ENCODE peak calls at places on chromosome 9, in four cellular contexts. One of them, this sample, is unnamed.

GRCh38 chr9:120505186-120505585 is 74.8 kb downstream of the CDK5RAP2 start:
- DNase-seq in stimulated activated CD4-positive, alpha-beta T cell treated with anti-CD3 and anti-CD28 coated beads, Interleukin-4, amount 100 ng/mL, for 48 hours: no peak
- DNase-seq in stimulated activated CD8-positive, alpha-beta memory T cell treated with anti-CD3 and anti-CD28 coated beads, Interleukin-12 subunit alpha, Interleukin-12 subunit beta, amount 100 ng/mL, for 1 hour: no peak
- DNase-seq in dermis blood vessel endothelial cell: no peak
- DNase-seq in this sample: no peak

GRCh38 chr9:104944356-104944755 is 16.4 kb upstream of the ABCA1 start:
- DNase-seq in stimulated activated CD4-positive, alpha-beta T cell treated with anti-CD3 and anti-CD28 coated beads, Interleukin-4, amount 100 ng/mL, for 48 hours: no peak
- DNase-seq in dermis blood vessel endothelial cell: no peak
- DNase-seq in stimulated activated CD8-positive, alpha-beta memory T cell treated with anti-CD3 and anti-CD28 coated beads, Interleukin-12 subunit alpha, Interleukin-12 subunit beta, amount 100 ng/mL, for 1 hour: no peak
- DNase-seq in this sample: no peak

GRCh38 chr9:4793412-4794005 is 765 bp downstream of the RCL1 start:
- DNase-seq in dermis blood vessel endothelial cell: no peak
- DNase-seq in stimulated activated CD4-positive, alpha-beta T cell treated with anti-CD3 and anti-CD28 coated beads, Interleukin-4, amount 100 ng/mL, for 48 hours: no peak
- DNase-seq in stimulated activated CD8-positive, alpha-beta memory T cell treated with anti-CD3 and anti-CD28 coated beads, Interleukin-12 subunit alpha, Interleukin-12 subunit beta, amount 100 ng/mL, for 1 hour: no peak
- DNase-seq in this sample: no peak

GRCh38 chr9:32431940-32432555 is 47.6 kb downstream of the ACO1 start:
- DNase-seq in dermis blood vessel endothelial cell: peak
- DNase-seq in stimulated activated CD8-positive, alpha-beta memory T cell treated with anti-CD3 and anti-CD28 coated beads, Interleukin-12 subunit alpha, Interleukin-12 subunit beta, amount 100 ng/mL, for 1 hour: peak
- DNase-seq in stimulated activated CD4-positive, alpha-beta T cell treated with anti-CD3 and anti-CD28 coated beads, Interleukin-4, amount 100 ng/mL, for 48 hours: peak
- DNase-seq in this sample: peak

GRCh38 chr9:90773593-90773992 is 28.0 kb upstream of the SYK start:
- DNase-seq in dermis blood vessel endothelial cell: no peak
- DNase-seq in stimulated activated CD8-positive, alpha-beta memory T cell treated with anti-CD3 and anti-CD28 coated beads, Interleukin-12 subunit alpha, Interleukin-12 subunit beta, amount 100 ng/mL, for 1 hour: no peak
- DNase-seq in stimulated activated CD4-positive, alpha-beta T cell treated with anti-CD3 and anti-CD28 coated beads, Interleukin-4, amount 100 ng/mL, for 48 hours: no peak
- DNase-seq in this sample: no peak

GRCh38 chr9:26904671-26905070 is 12.1 kb upstream of the CAAP1 start:
- DNase-seq in dermis blood vessel endothelial cell: no peak
- DNase-seq in stimulated activated CD4-positive, alpha-beta T cell treated with anti-CD3 and anti-CD28 coated beads, Interleukin-4, amount 100 ng/mL, for 48 hours: no peak
- DNase-seq in stimulated activated CD8-positive, alpha-beta memory T cell treated with anti-CD3 and anti-CD28 coated beads, Interleukin-12 subunit alpha, Interleukin-12 subunit beta, amount 100 ng/mL, for 1 hour: no peak
- DNase-seq in this sample: no peak

GRCh38 chr9:37036237-37037136 is 2.4 kb upstream of the PAX5 start:
- DNase-seq in stimulated activated CD8-positive, alpha-beta memory T cell treated with anti-CD3 and anti-CD28 coated beads, Interleukin-12 subunit alpha, Interleukin-12 subunit beta, amount 100 ng/mL, for 1 hour: no peak
- DNase-seq in dermis blood vessel endothelial cell: peak
- DNase-seq in stimulated activated CD4-positive, alpha-beta T cell treated with anti-CD3 and anti-CD28 coated beads, Interleukin-4, amount 100 ng/mL, for 48 hours: no peak
- DNase-seq in this sample: no peak

GRCh38 chr9:74498616-74499095 is 1.5 kb downstream of the RORB start:
- DNase-seq in stimulated activated CD8-positive, alpha-beta memory T cell treated with anti-CD3 and anti-CD28 coated beads, Interleukin-12 subunit alpha, Interleukin-12 subunit beta, amount 100 ng/mL, for 1 hour: no peak
- DNase-seq in stimulated activated CD4-positive, alpha-beta T cell treated with anti-CD3 and anti-CD28 coated beads, Interleukin-4, amount 100 ng/mL, for 48 hours: no peak
- DNase-seq in dermis blood vessel endothelial cell: no peak
- DNase-seq in this sample: peak

GRCh38 chr9:96129698-96130097 is 172.3 kb downstream of the HSD17B3 start:
- DNase-seq in stimulated activated CD8-positive, alpha-beta memory T cell treated with anti-CD3 and anti-CD28 coated beads, Interleukin-12 subunit alpha, Interleukin-12 subunit beta, amount 100 ng/mL, for 1 hour: no peak
- DNase-seq in stimulated activated CD4-positive, alpha-beta T cell treated with anti-CD3 and anti-CD28 coated beads, Interleukin-4, amount 100 ng/mL, for 48 hours: no peak
- DNase-seq in dermis blood vessel endothelial cell: peak
- DNase-seq in this sample: no peak

GRCh38 chr9:100466171-100466827 is 6.7 kb upstream of the TMEFF1 start:
- DNase-seq in stimulated activated CD4-positive, alpha-beta T cell treated with anti-CD3 and anti-CD28 coated beads, Interleukin-4, amount 100 ng/mL, for 48 hours: no peak
- DNase-seq in stimulated activated CD8-positive, alpha-beta memory T cell treated with anti-CD3 and anti-CD28 coated beads, Interleukin-12 subunit alpha, Interleukin-12 subunit beta, amount 100 ng/mL, for 1 hour: no peak
- DNase-seq in dermis blood vessel endothelial cell: no peak
- DNase-seq in this sample: no peak

GRCh38 chr9:95644377-95644776 is 127.6 kb upstream of the PTCH1 start:
- DNase-seq in stimulated activated CD8-positive, alpha-beta memory T cell treated with anti-CD3 and anti-CD28 coated beads, Interleukin-12 subunit alpha, Interleukin-12 subunit beta, amount 100 ng/mL, for 1 hour: no peak
- DNase-seq in dermis blood vessel endothelial cell: peak
- DNase-seq in stimulated activated CD4-positive, alpha-beta T cell treated with anti-CD3 and anti-CD28 coated beads, Interleukin-4, amount 100 ng/mL, for 48 hours: no peak
- DNase-seq in this sample: no peak

GRCh38 chr9:136225748-136226679 is 19.6 kb downstream of the QSOX2 start:
- DNase-seq in stimulated activated CD4-positive, alpha-beta T cell treated with anti-CD3 and anti-CD28 coated beads, Interleukin-4, amount 100 ng/mL, for 48 hours: peak
- DNase-seq in stimulated activated CD8-positive, alpha-beta memory T cell treated with anti-CD3 and anti-CD28 coated beads, Interleukin-12 subunit alpha, Interleukin-12 subunit beta, amount 100 ng/mL, for 1 hour: peak
- DNase-seq in dermis blood vessel endothelial cell: peak
- DNase-seq in this sample: peak

GRCh38 chr9:136509549-136509948 is 26.7 kb upstream of the SEC16A start:
- DNase-seq in dermis blood vessel endothelial cell: no peak
- DNase-seq in stimulated activated CD4-positive, alpha-beta T cell treated with anti-CD3 and anti-CD28 coated beads, Interleukin-4, amount 100 ng/mL, for 48 hours: no peak
- DNase-seq in stimulated activated CD8-positive, alpha-beta memory T cell treated with anti-CD3 and anti-CD28 coated beads, Interleukin-12 subunit alpha, Interleukin-12 subunit beta, amount 100 ng/mL, for 1 hour: no peak
- DNase-seq in this sample: no peak

GRCh38 chr9:91900057-91900816 is 49.8 kb downstream of the ROR2 start:
- DNase-seq in stimulated activated CD4-positive, alpha-beta T cell treated with anti-CD3 and anti-CD28 coated beads, Interleukin-4, amount 100 ng/mL, for 48 hours: no peak
- DNase-seq in stimulated activated CD8-positive, alpha-beta memory T cell treated with anti-CD3 and anti-CD28 coated beads, Interleukin-12 subunit alpha, Interleukin-12 subunit beta, amount 100 ng/mL, for 1 hour: no peak
- DNase-seq in dermis blood vessel endothelial cell: no peak
- DNase-seq in this sample: no peak

GRCh38 chr9:2663486-2663885 is 41.9 kb downstream of the VLDLR start:
- DNase-seq in stimulated activated CD4-positive, alpha-beta T cell treated with anti-CD3 and anti-CD28 coated beads, Interleukin-4, amount 100 ng/mL, for 48 hours: no peak
- DNase-seq in stimulated activated CD8-positive, alpha-beta memory T cell treated with anti-CD3 and anti-CD28 coated beads, Interleukin-12 subunit alpha, Interleukin-12 subunit beta, amount 100 ng/mL, for 1 hour: no peak
- DNase-seq in dermis blood vessel endothelial cell: no peak
- DNase-seq in this sample: no peak

GRCh38 chr9:131299346-131299745 is 9.8 kb downstream of the PLPP7 start:
- DNase-seq in dermis blood vessel endothelial cell: no peak
- DNase-seq in stimulated activated CD8-positive, alpha-beta memory T cell treated with anti-CD3 and anti-CD28 coated beads, Interleukin-12 subunit alpha, Interleukin-12 subunit beta, amount 100 ng/mL, for 1 hour: no peak
- DNase-seq in stimulated activated CD4-positive, alpha-beta T cell treated with anti-CD3 and anti-CD28 coated beads, Interleukin-4, amount 100 ng/mL, for 48 hours: no peak
- DNase-seq in this sample: no peak

GRCh38 chr9:91004992-91005391 is 203.4 kb downstream of the SYK start:
- DNase-seq in stimulated activated CD8-positive, alpha-beta memory T cell treated with anti-CD3 and anti-CD28 coated beads, Interleukin-12 subunit alpha, Interleukin-12 subunit beta, amount 100 ng/mL, for 1 hour: no peak
- DNase-seq in stimulated activated CD4-positive, alpha-beta T cell treated with anti-CD3 and anti-CD28 coated beads, Interleukin-4, amount 100 ng/mL, for 48 hours: no peak
- DNase-seq in dermis blood vessel endothelial cell: no peak
- DNase-seq in this sample: no peak

GRCh38 chr9:135128035-135128670 is 40.7 kb downstream of the OLFM1 start:
- DNase-seq in stimulated activated CD4-positive, alpha-beta T cell treated with anti-CD3 and anti-CD28 coated beads, Interleukin-4, amount 100 ng/mL, for 48 hours: no peak
- DNase-seq in dermis blood vessel endothelial cell: no peak
- DNase-seq in stimulated activated CD8-positive, alpha-beta memory T cell treated with anti-CD3 and anti-CD28 coated beads, Interleukin-12 subunit alpha, Interleukin-12 subunit beta, amount 100 ng/mL, for 1 hour: no peak
- DNase-seq in this sample: no peak

GRCh38 chr9:125262217-125262991 is 778 bp downstream of the GAPVD1 start:
- DNase-seq in stimulated activated CD8-positive, alpha-beta memory T cell treated with anti-CD3 and anti-CD28 coated beads, Interleukin-12 subunit alpha, Interleukin-12 subunit beta, amount 100 ng/mL, for 1 hour: no peak
- DNase-seq in dermis blood vessel endothelial cell: peak
- DNase-seq in stimulated activated CD4-positive, alpha-beta T cell treated with anti-CD3 and anti-CD28 coated beads, Interleukin-4, amount 100 ng/mL, for 48 hours: no peak
- DNase-seq in this sample: no peak

GRCh38 chr9:76161546-76161945 is 232.7 kb downstream of the RFK start:
- DNase-seq in stimulated activated CD8-positive, alpha-beta memory T cell treated with anti-CD3 and anti-CD28 coated beads, Interleukin-12 subunit alpha, Interleukin-12 subunit beta, amount 100 ng/mL, for 1 hour: no peak
- DNase-seq in stimulated activated CD4-positive, alpha-beta T cell treated with anti-CD3 and anti-CD28 coated beads, Interleukin-4, amount 100 ng/mL, for 48 hours: no peak
- DNase-seq in dermis blood vessel endothelial cell: no peak
- DNase-seq in this sample: no peak

GRCh38 chr9:137556069-137556838 is 4.6 kb downstream of the MRPL41 start:
- DNase-seq in stimulated activated CD8-positive, alpha-beta memory T cell treated with anti-CD3 and anti-CD28 coated beads, Interleukin-12 subunit alpha, Interleukin-12 subunit beta, amount 100 ng/mL, for 1 hour: no peak
- DNase-seq in stimulated activated CD4-positive, alpha-beta T cell treated with anti-CD3 and anti-CD28 coated beads, Interleukin-4, amount 100 ng/mL, for 48 hours: no peak
- DNase-seq in dermis blood vessel endothelial cell: no peak
- DNase-seq in this sample: no peak